ENCODE peak calls at places on chromosomes 2 and 18, in six cellular contexts. One of them, this sample, is unnamed.

GRCh38 chr18:70072678-70073077 is 125.0 kb upstream of the CD226 start:
- DNase-seq in aorta: no peak
- DNase-seq in testis: no peak
- DNase-seq in heart left ventricle: no peak
- DNase-seq in OCI-LY7: no peak
- DNase-seq in iPS DF 6.9: no peak
- DNase-seq in this sample: no peak

GRCh38 chr2:64652231-64653173 is 1.2 kb downstream of the SERTAD2 start:
- DNase-seq in heart left ventricle: peak; percentile 64
- DNase-seq in aorta: no peak
- DNase-seq in iPS DF 6.9: no peak
- DNase-seq in OCI-LY7: peak; percentile 50
- DNase-seq in testis: peak; percentile 67
- DNase-seq in this sample: peak; percentile 77

GRCh38 chr2:222926915-222927314 is 66.1 kb downstream of the ACSL3 start:
- DNase-seq in iPS DF 6.9: no peak
- DNase-seq in aorta: no peak
- DNase-seq in heart left ventricle: no peak
- DNase-seq in OCI-LY7: no peak
- DNase-seq in testis: no peak
- DNase-seq in this sample: no peak

GRCh38 chr2:88545118-88545517 is 82.1 kb downstream of the EIF2AK3 start:
- DNase-seq in OCI-LY7: peak; percentile 41
- DNase-seq in iPS DF 6.9: no peak
- DNase-seq in testis: peak; percentile 52
- DNase-seq in aorta: no peak
- DNase-seq in heart left ventricle: no peak
- DNase-seq in this sample: no peak

GRCh38 chr2:196125596-196125995 is 45.8 kb downstream of the STK17B start:
- DNase-seq in heart left ventricle: no peak
- DNase-seq in testis: no peak
- DNase-seq in aorta: no peak
- DNase-seq in iPS DF 6.9: no peak
- DNase-seq in OCI-LY7: no peak
- DNase-seq in this sample: no peak

GRCh38 chr18:7946724-7947377 is 379.7 kb downstream of the PTPRM start:
- DNase-seq in aorta: no peak
- DNase-seq in testis: peak; percentile 19
- DNase-seq in heart left ventricle: no peak
- DNase-seq in iPS DF 6.9: no peak
- DNase-seq in OCI-LY7: no peak
- DNase-seq in this sample: peak; percentile 37

GRCh38 chr18:63272638-63273037 is 46.9 kb downstream of the BCL2 start:
- DNase-seq in OCI-LY7: no peak
- DNase-seq in aorta: no peak
- DNase-seq in heart left ventricle: no peak
- DNase-seq in testis: no peak
- DNase-seq in iPS DF 6.9: no peak
- DNase-seq in this sample: no peak

GRCh38 chr2:121342751-121343150 is 57.7 kb upstream of the TFCP2L1 start:
- DNase-seq in OCI-LY7: no peak
- DNase-seq in iPS DF 6.9: no peak
- DNase-seq in testis: no peak
- DNase-seq in aorta: no peak
- DNase-seq in heart left ventricle: no peak
- DNase-seq in this sample: no peak

GRCh38 chr18:63409301-63409700 is 13.0 kb downstream of the VPS4B start:
- DNase-seq in aorta: no peak
- DNase-seq in testis: no peak
- DNase-seq in iPS DF 6.9: no peak
- DNase-seq in heart left ventricle: no peak
- DNase-seq in OCI-LY7: no peak
- DNase-seq in this sample: no peak

GRCh38 chr2:75565523-75566449 is 5.0 kb upstream of the EVA1A start:
- DNase-seq in OCI-LY7: no peak
- DNase-seq in aorta: no peak
- DNase-seq in heart left ventricle: no peak
- DNase-seq in testis: no peak
- DNase-seq in iPS DF 6.9: no peak
- DNase-seq in this sample: no peak

GRCh38 chr18:58347135-58347534 is 281.8 kb downstream of the ALPK2 start:
- DNase-seq in aorta: no peak
- DNase-seq in OCI-LY7: no peak
- DNase-seq in iPS DF 6.9: no peak
- DNase-seq in testis: no peak
- DNase-seq in heart left ventricle: no peak
- DNase-seq in this sample: no peak

GRCh38 chr2:221400411-221400810 is 171.7 kb downstream of the EPHA4 start:
- DNase-seq in heart left ventricle: no peak
- DNase-seq in OCI-LY7: no peak
- DNase-seq in aorta: no peak
- DNase-seq in iPS DF 6.9: no peak
- DNase-seq in testis: no peak
- DNase-seq in this sample: no peak

GRCh38 chr2:23904692-23905091 is 22.2 kb downstream of the ATAD2B start:
- DNase-seq in testis: no peak
- DNase-seq in OCI-LY7: no peak
- DNase-seq in heart left ventricle: no peak
- DNase-seq in aorta: no peak
- DNase-seq in iPS DF 6.9: no peak
- DNase-seq in this sample: no peak

GRCh38 chr18:60794802-60795201 is 422.2 kb upstream of the MC4R start:
- DNase-seq in testis: no peak
- DNase-seq in OCI-LY7: no peak
- DNase-seq in aorta: no peak
- DNase-seq in iPS DF 6.9: no peak
- DNase-seq in heart left ventricle: no peak
- DNase-seq in this sample: no peak

GRCh38 chr2:86298411-86299390 is 38.7 kb downstream of the REEP1 start:
- DNase-seq in iPS DF 6.9: peak; percentile 9
- DNase-seq in testis: no peak
- DNase-seq in aorta: no peak
- DNase-seq in OCI-LY7: no peak
- DNase-seq in heart left ventricle: no peak
- DNase-seq in this sample: no peak

GRCh38 chr2:54459037-54459441 is 2.9 kb downstream of the SPTBN1 start:
- DNase-seq in iPS DF 6.9: no peak
- DNase-seq in heart left ventricle: no peak
- DNase-seq in OCI-LY7: peak; percentile 13
- DNase-seq in aorta: no peak
- DNase-seq in testis: no peak
- DNase-seq in this sample: no peak

GRCh38 chr2:40546792-40547191 is 94.9 kb upstream of the SLC8A1 start:
- DNase-seq in heart left ventricle: no peak
- DNase-seq in testis: no peak
- DNase-seq in OCI-LY7: no peak
- DNase-seq in aorta: no peak
- DNase-seq in iPS DF 6.9: no peak
- DNase-seq in this sample: no peak

GRCh38 chr2:99278793-99279291 is 22.2 kb downstream of the LYG1 start:
- DNase-seq in heart left ventricle: no peak
- DNase-seq in testis: no peak
- DNase-seq in iPS DF 6.9: no peak
- DNase-seq in OCI-LY7: no peak
- DNase-seq in aorta: peak; percentile 47
- DNase-seq in this sample: no peak

GRCh38 chr2:71736091-71736878 is 282.9 kb downstream of the DYSF start:
- DNase-seq in testis: no peak
- DNase-seq in aorta: no peak
- DNase-seq in OCI-LY7: no peak
- DNase-seq in heart left ventricle: no peak
- DNase-seq in iPS DF 6.9: no peak
- DNase-seq in this sample: no peak

GRCh38 chr2:55148269-55148668 is 83.8 kb downstream of the CLHC1 start:
- DNase-seq in iPS DF 6.9: no peak
- DNase-seq in aorta: no peak
- DNase-seq in OCI-LY7: no peak
- DNase-seq in heart left ventricle: no peak
- DNase-seq in testis: no peak
- DNase-seq in this sample: no peak

GRCh38 chr2:152322222-152322621 is 12.8 kb upstream of the FMNL2 start:
- DNase-seq in aorta: no peak
- DNase-seq in heart left ventricle: no peak
- DNase-seq in OCI-LY7: no peak
- DNase-seq in iPS DF 6.9: no peak
- DNase-seq in testis: no peak
- DNase-seq in this sample: no peak

GRCh38 chr2:61268249-61268648 is 106.3 kb downstream of the C2orf74 start:
- DNase-seq in OCI-LY7: no peak
- DNase-seq in aorta: no peak
- DNase-seq in iPS DF 6.9: no peak
- DNase-seq in testis: no peak
- DNase-seq in heart left ventricle: no peak
- DNase-seq in this sample: no peak

GRCh38 chr2:129193961-129194360 is 785.5 kb upstream of the RAB6C start:
- DNase-seq in iPS DF 6.9: no peak
- DNase-seq in heart left ventricle: no peak
- DNase-seq in aorta: no peak
- DNase-seq in testis: peak; percentile 30
- DNase-seq in OCI-LY7: peak; percentile 1
- DNase-seq in this sample: no peak

GRCh38 chr2:26807788-26808460 is 22.1 kb downstream of the CENPA start:
- DNase-seq in heart left ventricle: no peak
- DNase-seq in testis: no peak
- DNase-seq in OCI-LY7: no peak
- DNase-seq in iPS DF 6.9: no peak
- DNase-seq in aorta: no peak
- DNase-seq in this sample: no peak

GRCh38 chr2:214630402-214631035 is 179.0 kb downstream of the BARD1 start:
- DNase-seq in OCI-LY7: no peak
- DNase-seq in heart left ventricle: no peak
- DNase-seq in iPS DF 6.9: no peak
- DNase-seq in testis: no peak
- DNase-seq in aorta: no peak
- DNase-seq in this sample: no peak

GRCh38 chr2:127149384-127149783 is 42.4 kb upstream of the BIN1 start:
- DNase-seq in OCI-LY7: no peak
- DNase-seq in iPS DF 6.9: no peak
- DNase-seq in testis: no peak
- DNase-seq in aorta: no peak
- DNase-seq in heart left ventricle: no peak
- DNase-seq in this sample: no peak

GRCh38 chr2:68292108-68292710 is 27.5 kb downstream of the CNRIP1 start:
- DNase-seq in aorta: no peak
- DNase-seq in iPS DF 6.9: no peak
- DNase-seq in OCI-LY7: peak; percentile 77
- DNase-seq in testis: no peak
- DNase-seq in heart left ventricle: no peak
- DNase-seq in this sample: no peak

GRCh38 chr18:4511166-4511565 is 56.1 kb upstream of the DLGAP1 start:
- DNase-seq in testis: no peak
- DNase-seq in aorta: no peak
- DNase-seq in OCI-LY7: no peak
- DNase-seq in heart left ventricle: no peak
- DNase-seq in iPS DF 6.9: no peak
- DNase-seq in this sample: no peak

GRCh38 chr18:48073231-48073930 is 142.9 kb upstream of the SMAD2 start:
- DNase-seq in iPS DF 6.9: no peak
- DNase-seq in OCI-LY7: no peak
- DNase-seq in testis: no peak
- DNase-seq in heart left ventricle: no peak
- DNase-seq in aorta: no peak
- DNase-seq in this sample: no peak

GRCh38 chr2:202311823-202312388 is 46.3 kb downstream of the NOP58 start:
- DNase-seq in testis: no peak
- DNase-seq in iPS DF 6.9: no peak
- DNase-seq in aorta: no peak
- DNase-seq in OCI-LY7: no peak
- DNase-seq in heart left ventricle: no peak
- DNase-seq in this sample: no peak
- H3K4me3 ChIP-seq in testis: no peak overlapping the region
- H3K4me3 ChIP-seq in iPS DF 6.9: no peak overlapping the region
- H3K4me3 ChIP-seq in aorta: no peak overlapping the region
- H3K4me3 ChIP-seq in OCI-LY7: no peak overlapping the region
- H3K4me3 ChIP-seq in heart left ventricle: no peak overlapping the region
- H3K4me3 ChIP-seq in this sample: no peak overlapping the region

DNA sequence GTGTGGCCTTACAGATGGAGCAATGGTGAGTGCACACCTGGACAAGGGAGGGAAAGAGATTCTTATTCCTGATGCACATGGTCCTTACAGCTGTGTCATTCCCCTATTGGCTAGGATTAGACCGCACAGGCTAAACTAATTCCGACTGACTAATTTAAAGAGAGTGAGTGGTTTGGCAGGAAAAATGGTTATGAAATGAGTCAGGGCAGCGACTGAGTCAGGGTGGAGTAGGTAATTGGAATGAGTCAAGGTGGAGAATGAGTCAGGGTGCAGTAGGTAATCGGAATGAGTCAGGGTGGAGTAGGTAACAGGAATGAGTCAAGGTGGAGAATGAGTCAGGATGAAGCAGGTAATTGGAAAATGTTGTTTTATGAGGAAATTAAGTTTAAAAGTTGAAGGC is 1353.7 kb upstream of the LRRTM1 start:
- DNase-seq in aorta: no peak
- DNase-seq in heart left ventricle: no peak
- DNase-seq in testis: no peak
- DNase-seq in OCI-LY7: no peak
- DNase-seq in iPS DF 6.9: no peak
- DNase-seq in this sample: no peak
- H3K9me3 ChIP-seq in aorta: peaks cover 1% of the 10 kb centered on the region
- H3K9me3 ChIP-seq in heart left ventricle: peaks cover 23% of the 10 kb centered on the region
- H3K9me3 ChIP-seq in testis: no peaks in the 10 kb centered on the region
- H3K9me3 ChIP-seq in OCI-LY7: peaks cover 5% of the 10 kb centered on the region
- H3K9me3 ChIP-seq in iPS DF 6.9: no peaks in the 10 kb centered on the region
- H3K9me3 ChIP-seq in this sample: no peaks in the 10 kb centered on the region

GRCh38 chr2:239184968-239185903 is 215.6 kb downstream of the HDAC4 start:
- DNase-seq in testis: no peak
- DNase-seq in heart left ventricle: peak; percentile 44
- DNase-seq in aorta: peak; percentile 34
- DNase-seq in OCI-LY7: no peak
- DNase-seq in iPS DF 6.9: no peak
- DNase-seq in this sample: no peak
- H3K36me3 ChIP-seq in testis: no peaks in the 10 kb centered on the region
- H3K36me3 ChIP-seq in heart left ventricle: peaks cover 46% of the 10 kb centered on the region
- H3K36me3 ChIP-seq in aorta: no peaks in the 10 kb centered on the region
- H3K36me3 ChIP-seq in OCI-LY7: no peaks in the 10 kb centered on the region
- H3K36me3 ChIP-seq in iPS DF 6.9: peaks cover 4% of the 10 kb centered on the region
- H3K36me3 ChIP-seq in this sample: no peaks in the 10 kb centered on the region

GRCh38 chr2:174343638-174344455 is 9.1 kb downstream of the SP9 start:
- DNase-seq in aorta: no peak
- DNase-seq in heart left ventricle: peak; percentile 51
- DNase-seq in iPS DF 6.9: no peak
- DNase-seq in OCI-LY7: no peak
- DNase-seq in testis: no peak
- DNase-seq in this sample: peak; percentile 67

GRCh38 chr2:174343343-174343637 is 8.5 kb downstream of the SP9 start:
- DNase-seq in OCI-LY7: no peak
- DNase-seq in testis: no peak
- DNase-seq in iPS DF 6.9: no peak
- DNase-seq in aorta: no peak
- DNase-seq in heart left ventricle: no peak
- DNase-seq in this sample: no peak

GRCh38 chr2:174341995-174342571 is 7.3 kb downstream of the SP9 start:
- DNase-seq in heart left ventricle: peak; percentile 63
- DNase-seq in aorta: peak; percentile 45
- DNase-seq in OCI-LY7: no peak
- DNase-seq in testis: no peak
- DNase-seq in iPS DF 6.9: no peak
- DNase-seq in this sample: no peak

GRCh38 chr2:174341301-174341994 is 6.7 kb downstream of the SP9 start:
- DNase-seq in testis: peak; percentile 94
- DNase-seq in aorta: peak; percentile 89
- DNase-seq in OCI-LY7: peak; percentile 83
- DNase-seq in heart left ventricle: peak; percentile 94
- DNase-seq in iPS DF 6.9: no peak
- DNase-seq in this sample: peak; percentile 99

GRCh38 chr2:174342600-174343342 is 8.0 kb downstream of the SP9 start:
- DNase-seq in iPS DF 6.9: no peak
- DNase-seq in heart left ventricle: peak; percentile 44
- DNase-seq in OCI-LY7: peak; percentile 43
- DNase-seq in aorta: no peak
- DNase-seq in testis: no peak
- DNase-seq in this sample: no peak
- H3K4me3 ChIP-seq in iPS DF 6.9: peak overlapping the region; percentile 21
- H3K4me3 ChIP-seq in heart left ventricle: no peak overlapping the region
- H3K4me3 ChIP-seq in OCI-LY7: peak overlapping the region; percentile 49
- H3K4me3 ChIP-seq in aorta: no peak overlapping the region
- H3K4me3 ChIP-seq in testis: no peak overlapping the region
- H3K4me3 ChIP-seq in this sample: no peak overlapping the region